ENCODE peak calls at places on chromosome 21, in six cellular contexts. X is A549, M is gastrocnemius medialis, V is mammary epithelial cell, T is brain microvascular endothelial cell, K is neural progenitor cell. W is an unnamed sample.
A peak's percentile ranks its signal among the peaks of the same experiment; 100 is the strongest.

GRCh38 chr21:18517905-18518566 is 114.5 kb upstream of the TMPRSS15 start:
- DNase-seq in K (no peak), M (no peak), V (no peak), T (no peak), X (no peak), W (no peak)

GRCh38 chr21:20591294-20591693 is 406.9 kb upstream of the NCAM2 start:
- DNase-seq in M (no peak), K (no peak), V (peak; percentile 6), X (no peak), T (peak; percentile 1), W (no peak)

GRCh38 chr21:20404915-20405314 is 593.3 kb upstream of the NCAM2 start:
- DNase-seq in M (no peak), K (peak; percentile 8), X (no peak), V (no peak), T (no peak), W (no peak)

GRCh38 chr21:29989634-29990234 is 49.9 kb upstream of the GRIK1 start:
- DNase-seq in X (no peak), V (no peak), T (no peak), K (no peak), M (no peak), W (no peak)

GRCh38 chr21:29818520-29818919 is 121.3 kb downstream of the GRIK1 start:
- DNase-seq in T (no peak), K (no peak), M (no peak), X (no peak), V (no peak), W (no peak)

GRCh38 chr21:38766987-38767722 is 38.6 kb upstream of the ETS2 start:
- DNase-seq in X (no peak), M (no peak), K (no peak), V (peak; percentile 83), T (no peak), W (peak; percentile 93)

GRCh38 chr21:29287383-29287782 is 11.3 kb upstream of the BACH1 start:
- DNase-seq in X (no peak), T (peak; percentile 31), K (no peak), V (no peak), M (no peak), W (peak; percentile 40)

GRCh38 chr21:34367320-34367935 is 3.6 kb downstream of the KCNE2 start:
- DNase-seq in M (no peak), T (peak; percentile 64), X (peak; percentile 26), V (peak; percentile 72), K (peak; percentile 70), W (peak; percentile 62)

GRCh38 chr21:39062196-39062900 is 120.9 kb downstream of the PSMG1 start:
- DNase-seq in V (no peak), M (no peak), K (no peak), X (no peak), T (no peak), W (no peak)

DNA sequence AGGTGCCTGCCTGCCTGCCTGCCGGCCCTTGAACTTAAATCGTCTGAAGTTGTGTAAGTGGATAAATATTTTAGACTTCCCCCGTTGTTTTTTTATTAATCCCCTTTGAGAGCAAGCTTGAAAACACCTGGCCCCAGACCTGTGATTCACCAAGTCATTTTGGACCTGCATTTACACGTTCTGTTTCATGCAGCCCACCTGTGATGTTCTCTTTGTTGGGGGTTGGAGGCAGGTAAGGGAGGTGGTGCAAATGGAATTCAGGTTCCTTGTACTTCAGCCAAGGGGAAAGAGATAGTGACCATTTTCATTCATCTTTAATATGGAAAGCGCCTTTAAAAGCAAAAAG is 1.2 kb downstream of the SLC37A1 start:
- DNase-seq in M (no peak), T (no peak), K (no peak), X (no peak), V (no peak), W (peak; percentile 40)
- H3K27ac ChIP-seq in M (peak overlapping the region; percentile 79), T (no peak overlapping the region), K (no peak overlapping the region), X (peak overlapping the region; percentile 93), V (no peak overlapping the region), W (peak overlapping the region; percentile 87)

DNA sequence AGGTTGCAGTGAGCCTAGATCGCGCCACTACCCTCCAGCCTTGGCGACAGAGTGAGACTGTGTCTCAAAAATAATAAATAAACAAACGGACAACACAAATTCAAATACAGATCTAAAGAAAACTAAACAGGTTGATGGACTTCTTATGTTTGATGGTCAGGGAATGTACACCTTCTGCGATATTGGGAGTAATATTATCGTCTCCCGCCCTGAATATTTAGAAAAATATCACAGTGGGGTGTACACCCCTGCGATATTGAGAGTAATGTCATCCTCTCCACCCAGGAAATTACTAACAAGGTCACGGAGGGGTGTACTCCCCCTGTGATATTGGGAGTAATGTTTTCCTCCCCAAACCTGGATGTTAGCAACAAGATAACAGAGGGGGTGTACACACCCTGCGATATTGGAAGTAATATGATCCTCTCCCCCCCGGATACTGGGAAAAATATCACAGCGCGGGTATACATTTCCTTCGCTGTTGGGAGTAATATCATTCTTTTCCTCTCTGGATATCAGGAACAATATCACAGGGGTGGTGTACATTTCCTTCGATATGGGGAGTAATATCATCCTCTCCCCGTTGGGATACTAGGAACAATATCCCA is 1.4 kb upstream of the CFAP298 start:
- DNase-seq in T (no peak), M (no peak), V (no peak), K (no peak), X (no peak), W (no peak)
- H3K27ac ChIP-seq in T (peak overlapping the region; percentile 99), M (peak overlapping the region; percentile 93), V (peak overlapping the region; percentile 98), K (no peak overlapping the region), X (peak overlapping the region; percentile 99), W (no peak overlapping the region)

DNA sequence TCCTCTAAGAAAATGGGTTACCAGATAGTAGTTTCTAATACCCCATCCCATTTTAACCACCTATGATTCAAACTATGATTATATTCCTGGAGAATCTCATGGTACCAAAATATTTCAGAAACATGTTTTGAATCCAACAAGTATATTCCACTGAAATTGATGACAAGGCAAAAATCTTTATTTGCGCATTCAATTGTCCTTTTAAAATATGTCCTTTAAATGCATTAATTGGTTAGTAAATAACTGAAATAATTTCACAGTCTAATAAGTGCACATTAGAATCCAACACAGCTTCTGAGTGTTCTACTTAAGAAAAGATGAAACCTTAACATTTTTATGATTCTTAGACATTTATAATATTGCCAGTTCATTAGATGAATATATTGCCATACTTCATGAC is 356.6 kb downstream of the SETD4 start:
- DNase-seq in M (no peak), X (no peak), T (no peak), K (no peak), V (no peak), W (no peak)
- H3K27ac ChIP-seq in M (no peak overlapping the region), X (no peak overlapping the region), T (no peak overlapping the region), K (no peak overlapping the region), V (no peak overlapping the region), W (no peak overlapping the region)

GRCh38 chr21:26082549-26082948 is 88.0 kb downstream of the APP start:
- DNase-seq in X (no peak), M (no peak), T (no peak), K (peak; percentile 28), V (no peak), W (no peak)
- H3K27ac ChIP-seq in X (no peak overlapping the region), M (no peak overlapping the region), T (no peak overlapping the region), K (peak overlapping the region; percentile 47), V (no peak overlapping the region), W (no peak overlapping the region)

GRCh38 chr21:45149021-45149420 is 74.6 kb downstream of the ADARB1 start:
- DNase-seq in M (no peak), K (no peak), T (no peak), X (no peak), V (no peak), W (no peak)
- H3K27ac ChIP-seq in M (no peak overlapping the region), K (no peak overlapping the region), T (no peak overlapping the region), X (no peak overlapping the region), V (no peak overlapping the region), W (no peak overlapping the region)

DNA sequence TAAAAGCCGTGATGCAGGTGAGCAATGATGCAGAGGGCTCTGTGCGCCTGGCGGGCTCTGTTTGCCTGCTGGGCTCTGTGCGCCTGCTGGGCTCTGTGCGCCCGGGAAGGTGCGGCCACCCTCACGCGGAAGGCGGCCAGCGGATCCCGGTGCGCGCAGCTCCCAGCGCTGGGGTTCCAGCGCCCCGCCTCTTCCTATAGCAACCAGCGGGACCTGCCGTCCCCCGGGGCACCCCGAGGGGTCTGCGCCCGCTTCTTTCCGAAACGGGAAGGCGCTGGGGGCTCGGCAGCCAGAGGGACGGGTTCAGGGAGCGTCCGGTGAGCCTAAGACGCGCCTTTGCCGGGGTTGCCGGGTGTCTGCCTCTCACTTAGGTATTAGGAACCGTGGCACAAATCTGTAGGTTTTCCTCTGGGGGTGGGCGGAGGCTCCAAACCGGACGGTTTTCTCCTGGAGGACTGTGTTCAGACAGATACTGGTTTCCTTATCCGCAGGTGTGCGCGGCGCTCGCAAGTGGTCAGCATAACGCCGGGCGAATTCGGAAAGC is 31.8 kb downstream of the PRMT2 start:
- DNase-seq in M (no peak), V (peak; percentile 49), K (peak; percentile 58), T (peak; percentile 11), X (no peak), W (no peak)
- H3K27ac ChIP-seq in M (no peak overlapping the region), V (no peak overlapping the region), K (no peak overlapping the region), T (no peak overlapping the region), X (peak overlapping the region; percentile 90), W (no peak overlapping the region)

GRCh38 chr21:42925114-42925907 is at the start of gene ERVH48-1:
- DNase-seq in X (no peak), M (peak; percentile 8), V (no peak), K (no peak), T (no peak), W (no peak)
- H3K27ac ChIP-seq in X (peak within 1 kb of the TSS; percentile 86), M (no peak within 1 kb of the TSS), V (no peak within 1 kb of the TSS), K (peak within 1 kb of the TSS; percentile 55), T (no peak within 1 kb of the TSS), W (no peak within 1 kb of the TSS)

GRCh38 chr21:16407403-16408279 is 677.9 kb downstream of the USP25 start:
- DNase-seq in V (no peak), M (no peak), K (no peak), T (no peak), X (no peak), W (no peak)
- H3K27ac ChIP-seq in V (no peak overlapping the region), M (no peak overlapping the region), K (no peak overlapping the region), T (no peak overlapping the region), X (no peak overlapping the region), W (no peak overlapping the region)

DNA sequence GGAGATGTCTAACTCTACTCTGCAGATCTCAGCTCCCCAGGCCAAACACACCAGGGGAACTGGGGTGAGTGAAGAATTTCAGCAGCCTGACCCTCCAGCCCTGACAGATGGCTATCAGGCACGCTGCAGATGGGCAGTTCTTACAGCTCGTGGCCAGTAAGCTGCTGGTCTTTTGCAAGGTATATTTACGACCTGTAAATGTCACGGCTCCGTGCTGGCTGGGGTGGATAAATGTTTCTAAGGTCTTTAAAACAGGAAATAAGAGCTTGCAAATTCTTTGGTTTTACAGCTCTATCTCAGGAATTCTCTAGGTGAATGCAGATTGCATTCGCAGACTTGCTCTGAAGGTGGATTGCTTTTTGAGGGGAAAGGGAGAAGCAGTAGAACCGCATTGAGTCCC is 10.1 kb downstream of the DOP1B start:
- DNase-seq in K (no peak), T (no peak), M (no peak), X (no peak), V (no peak), W (no peak)
- H3K27ac ChIP-seq in K (no peak overlapping the region), T (no peak overlapping the region), M (peak overlapping the region; percentile 4), X (no peak overlapping the region), V (no peak overlapping the region), W (no peak overlapping the region)

W was measured in small intestine.